ENCODE peak calls at places on chromosomes 7 and 10, in five cellular contexts. T, L, A, B and P are unnamed samples. For H3K9me3 and H3K4me1, the result is how much of the 10 kb centered on the place peaks cover.

GRCh38 chr7:33904680-33905388 is 505 bp upstream of the BMPER start:
- DNase-seq in T (no peak), L (peak), A (peak), B (no peak), P (peak)

GRCh38 chr7:106038916-106039315 is 73.2 kb downstream of the SYPL1 start:
- DNase-seq in T (no peak), L (no peak), A (no peak), B (no peak), P (no peak)

GRCh38 chr10:120336910-120337540 is 120.0 kb upstream of the PLPP4 start:
- DNase-seq in T (peak), L (no peak), A (peak), B (peak), P (peak)

GRCh38 chr7:2638224-2638991 is 6.6 kb downstream of the TTYH3 start:
- DNase-seq in T (no peak), L (peak), A (no peak), B (no peak), P (no peak)

GRCh38 chr7:106568680-106569499 is 92.1 kb downstream of the CCDC71L start:
- DNase-seq in T (no peak), L (no peak), A (no peak), B (no peak), P (peak)

GRCh38 chr7:1197997-1198632 is 34.6 kb upstream of the UNCX start:
- DNase-seq in T (no peak), L (no peak), A (no peak), B (no peak), P (no peak)

GRCh38 chr7:43664681-43665080 is 64.6 kb downstream of the COA1 start:
- DNase-seq in T (no peak), L (no peak), A (no peak), B (no peak), P (no peak)

GRCh38 chr7:15832996-15833395 is 146.5 kb upstream of the MEOX2 start:
- DNase-seq in T (no peak), L (peak), A (peak), B (no peak), P (peak)

GRCh38 chr10:132204078-132204780 is 17.5 kb downstream of the DPYSL4 start:
- DNase-seq in T (peak), L (no peak), A (no peak), B (no peak), P (no peak)

GRCh38 chr7:33893377-33893776 is 12.0 kb upstream of the BMPER start:
- DNase-seq in T (no peak), L (no peak), A (no peak), B (no peak), P (peak)

GRCh38 chr7:127831312-127832212 is 179.6 kb downstream of the SND1 start:
- DNase-seq in T (no peak), L (no peak), A (no peak), B (no peak), P (no peak)

GRCh38 chr7:135775230-135775629 is 26.6 kb upstream of the FAM180A start:
- DNase-seq in T (no peak), L (no peak), A (no peak), B (no peak), P (no peak)

GRCh38 chr7:135772639-135773019 is 24.0 kb upstream of the FAM180A start:
- DNase-seq in T (no peak), L (no peak), A (no peak), B (no peak), P (peak)

GRCh38 chr7:135774284-135774683 is 25.7 kb upstream of the FAM180A start:
- DNase-seq in T (no peak), L (no peak), A (peak), B (no peak), P (peak)

GRCh38 chr7:135771961-135772638 is 23.5 kb upstream of the FAM180A start:
- DNase-seq in T (no peak), L (no peak), A (no peak), B (no peak), P (peak)

GRCh38 chr7:135773451-135773850 is 24.8 kb upstream of the FAM180A start:
- DNase-seq in T (no peak), L (no peak), A (peak), B (no peak), P (peak)
- H3K9me3 ChIP-seq in T (under half), L (under half), A (under half), B (under half), P (under half)

GRCh38 chr10:70190102-70190501 is 19.8 kb upstream of the SAR1A start:
- DNase-seq in T (no peak), L (no peak), A (no peak), B (no peak), P (no peak)

GRCh38 chr10:70186571-70186970 is 16.3 kb upstream of the SAR1A start:
- DNase-seq in T (no peak), L (no peak), A (no peak), B (no peak), P (no peak)

GRCh38 chr10:70183304-70183703 is 13.0 kb upstream of the SAR1A start:
- DNase-seq in T (no peak), L (no peak), A (no peak), B (no peak), P (no peak)

GRCh38 chr10:70188768-70189167 is 18.5 kb upstream of the SAR1A start:
- DNase-seq in T (no peak), L (no peak), A (no peak), B (no peak), P (no peak)

DNA sequence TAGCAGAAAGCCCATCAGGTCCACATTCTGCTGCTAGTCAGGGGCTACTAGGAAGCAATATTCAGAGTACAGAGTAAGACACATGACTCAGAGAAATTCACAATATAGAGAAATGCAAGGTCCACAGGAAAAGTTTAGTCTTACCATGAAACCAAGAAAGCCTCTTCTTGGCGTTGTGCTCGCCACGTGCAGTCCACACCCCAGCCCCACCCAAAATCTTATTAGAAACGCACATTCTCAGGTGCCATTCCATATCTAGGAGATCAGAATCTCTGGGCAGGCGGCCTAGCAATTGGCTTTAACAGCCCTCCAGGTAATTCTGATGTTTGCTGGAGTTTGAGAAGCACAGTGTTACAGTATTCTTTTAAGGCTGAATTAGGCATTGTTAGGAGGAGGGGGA is 15.8 kb upstream of the SAR1A start:
- DNase-seq in T (no peak), L (no peak), A (no peak), B (no peak), P (no peak)
- H3K4me1 ChIP-seq in T (under half), L (under half), A (under half), B (under half), P (under half)

GRCh38 chr7:157770716-157771320 is 434.0 kb downstream of the DNAJB6 start:
- DNase-seq in T (peak), L (no peak), A (no peak), B (no peak), P (no peak)

GRCh38 chr7:157771689-157772088 is 434.9 kb downstream of the DNAJB6 start:
- DNase-seq in T (peak), L (no peak), A (no peak), B (no peak), P (no peak)

GRCh38 chr7:157773361-157773760 is 436.6 kb downstream of the DNAJB6 start:
- DNase-seq in T (peak), L (no peak), A (no peak), B (no peak), P (no peak)

GRCh38 chr7:157774495-157774894 is 437.7 kb downstream of the DNAJB6 start:
- DNase-seq in T (no peak), L (no peak), A (no peak), B (no peak), P (no peak)

DNA sequence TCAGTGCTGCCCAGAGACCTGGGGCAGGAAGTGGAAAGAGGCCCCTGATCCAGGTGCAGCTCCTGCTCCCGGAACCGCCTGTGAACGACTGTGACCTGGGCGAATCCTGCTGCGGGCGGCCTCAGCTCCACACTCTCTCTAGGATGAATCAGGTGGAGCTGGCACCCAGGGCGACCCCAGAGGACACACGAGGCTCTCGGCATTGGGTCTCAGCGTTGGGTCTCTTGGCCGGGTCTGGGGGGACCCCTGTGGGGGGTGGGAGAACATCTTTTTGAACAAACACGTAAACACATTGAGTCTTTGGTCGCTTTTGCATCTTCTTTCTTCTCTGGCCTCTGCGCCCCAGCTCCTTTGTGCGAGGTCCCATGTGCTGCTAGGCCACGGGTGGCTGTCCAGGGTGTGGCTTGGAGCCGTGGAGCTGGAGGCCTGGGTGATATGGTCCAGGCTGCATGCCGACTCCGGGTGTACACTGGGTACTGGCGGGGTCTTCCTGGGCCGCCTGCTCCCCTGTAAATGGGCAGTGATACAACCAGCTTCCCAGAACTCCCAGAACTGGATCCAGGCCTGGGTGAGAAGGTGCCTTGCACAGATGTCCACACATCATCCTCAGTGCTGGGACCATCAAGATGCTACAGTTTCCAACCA is 435.8 kb downstream of the DNAJB6 start:
- DNase-seq in T (peak), L (no peak), A (no peak), B (no peak), P (no peak)
- H3K9me3 ChIP-seq in T (under half), L (under half), A (under half), B (under half), P (under half)

DNA sequence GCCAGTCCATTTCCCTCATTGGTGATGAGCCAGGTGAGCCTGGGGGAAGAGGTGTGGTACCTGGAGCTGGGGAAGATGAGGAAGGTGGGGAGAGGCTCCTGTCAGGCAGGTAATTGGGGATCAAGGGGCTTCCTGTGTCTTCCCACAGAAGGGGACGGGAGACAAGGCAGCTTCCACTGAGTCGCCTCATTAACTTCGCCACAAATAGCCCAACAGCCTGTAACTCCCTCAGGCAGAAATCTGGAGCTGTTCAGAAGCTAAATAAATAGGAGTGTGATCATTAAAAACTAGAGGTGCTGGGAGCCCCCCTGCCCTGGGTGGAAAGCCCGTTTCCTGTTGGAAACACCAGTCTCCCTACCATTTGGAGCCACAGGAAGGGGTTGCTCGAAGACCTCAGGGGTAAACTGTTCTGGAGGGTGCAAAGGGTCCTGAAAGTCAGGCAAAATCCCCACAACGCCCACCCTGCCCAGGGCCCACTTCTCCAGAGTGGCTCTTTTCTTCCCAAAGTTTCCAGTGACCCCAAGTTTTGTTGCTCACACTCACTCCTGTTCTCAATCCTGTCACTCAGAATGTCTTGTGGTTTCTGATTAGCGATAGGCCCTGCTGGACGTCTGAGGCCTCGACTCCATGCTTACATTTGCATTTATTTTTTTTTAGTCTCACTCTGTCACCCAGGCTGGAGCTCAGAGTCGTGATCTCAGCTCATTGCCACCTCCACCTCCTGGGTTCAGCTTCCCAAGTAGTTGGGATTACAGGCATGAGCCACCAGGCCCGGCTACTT is 25.7 kb downstream of the UNC5B start:
- DNase-seq in T (no peak), L (no peak), A (no peak), B (no peak), P (no peak)
- H3K4me1 ChIP-seq in T (under half), L (under half), A (under half), B (under half), P (under half)

GRCh38 chr7:123047955-123048354 is 52.5 kb upstream of the TAS2R16 start:
- DNase-seq in T (no peak), L (no peak), A (no peak), B (no peak), P (no peak)
- H3K9me3 ChIP-seq in T (under half), L (under half), A (under half), B (under half), P (under half)

DNA sequence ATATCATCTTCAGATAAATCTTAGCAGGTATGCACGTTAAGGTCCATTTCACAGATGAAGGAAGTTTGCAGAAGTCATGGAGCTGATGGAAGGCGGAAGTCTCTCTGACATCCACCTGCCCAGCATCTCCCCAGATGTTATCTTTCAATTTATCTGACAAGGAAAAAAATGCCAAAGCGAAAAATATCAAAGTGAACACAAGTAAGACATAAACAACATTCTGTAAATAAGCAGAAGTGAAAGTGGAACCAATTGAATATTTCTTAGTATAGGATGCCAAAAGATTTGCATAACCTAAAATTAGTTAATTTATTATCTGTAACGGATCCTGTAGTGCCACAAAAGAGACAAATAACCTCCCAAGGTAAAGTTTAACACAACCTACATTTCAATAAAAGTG is 73.6 kb upstream of the NEBL start:
- DNase-seq in T (no peak), L (no peak), A (no peak), B (no peak), P (no peak)
- H3K4me1 ChIP-seq in T (under half), L (under half), A (under half), B (under half), P (under half)

DNA sequence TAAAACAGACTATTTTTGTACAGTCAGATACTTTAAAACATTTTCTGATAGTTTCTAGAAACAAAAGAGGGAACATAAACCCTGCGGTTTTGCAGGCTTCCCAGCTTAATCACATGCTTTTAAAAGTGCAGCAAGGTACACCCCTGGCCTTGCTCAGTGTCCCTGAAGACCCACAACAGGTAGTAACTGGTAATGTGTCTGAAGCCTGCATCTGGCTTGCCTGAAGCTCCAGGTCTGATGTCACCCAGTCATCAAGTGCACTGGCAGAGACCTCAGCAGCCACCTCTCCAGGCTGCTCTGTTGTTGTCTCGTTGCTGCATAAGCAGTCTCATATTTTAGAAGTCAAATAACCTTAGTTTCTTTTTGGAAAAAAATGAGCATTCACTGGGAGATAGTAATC is 376.1 kb upstream of the MTPN start:
- DNase-seq in T (no peak), L (no peak), A (no peak), B (no peak), P (no peak)
- H3K9me3 ChIP-seq in T (under half), L (under half), A (under half), B (under half), P (under half)

GRCh38 chr10:126216221-126216701 is 172.0 kb downstream of the ADAM12 start:
- DNase-seq in T (no peak), L (peak), A (no peak), B (no peak), P (peak)

GRCh38 chr10:126218174-126218573 is 170.1 kb downstream of the ADAM12 start:
- DNase-seq in T (no peak), L (no peak), A (no peak), B (no peak), P (no peak)

GRCh38 chr10:126221874-126222273 is 166.4 kb downstream of the ADAM12 start:
- DNase-seq in T (no peak), L (no peak), A (no peak), B (no peak), P (no peak)

GRCh38 chr10:126215767-126216166 is 172.5 kb downstream of the ADAM12 start:
- DNase-seq in T (no peak), L (no peak), A (no peak), B (no peak), P (no peak)

DNA sequence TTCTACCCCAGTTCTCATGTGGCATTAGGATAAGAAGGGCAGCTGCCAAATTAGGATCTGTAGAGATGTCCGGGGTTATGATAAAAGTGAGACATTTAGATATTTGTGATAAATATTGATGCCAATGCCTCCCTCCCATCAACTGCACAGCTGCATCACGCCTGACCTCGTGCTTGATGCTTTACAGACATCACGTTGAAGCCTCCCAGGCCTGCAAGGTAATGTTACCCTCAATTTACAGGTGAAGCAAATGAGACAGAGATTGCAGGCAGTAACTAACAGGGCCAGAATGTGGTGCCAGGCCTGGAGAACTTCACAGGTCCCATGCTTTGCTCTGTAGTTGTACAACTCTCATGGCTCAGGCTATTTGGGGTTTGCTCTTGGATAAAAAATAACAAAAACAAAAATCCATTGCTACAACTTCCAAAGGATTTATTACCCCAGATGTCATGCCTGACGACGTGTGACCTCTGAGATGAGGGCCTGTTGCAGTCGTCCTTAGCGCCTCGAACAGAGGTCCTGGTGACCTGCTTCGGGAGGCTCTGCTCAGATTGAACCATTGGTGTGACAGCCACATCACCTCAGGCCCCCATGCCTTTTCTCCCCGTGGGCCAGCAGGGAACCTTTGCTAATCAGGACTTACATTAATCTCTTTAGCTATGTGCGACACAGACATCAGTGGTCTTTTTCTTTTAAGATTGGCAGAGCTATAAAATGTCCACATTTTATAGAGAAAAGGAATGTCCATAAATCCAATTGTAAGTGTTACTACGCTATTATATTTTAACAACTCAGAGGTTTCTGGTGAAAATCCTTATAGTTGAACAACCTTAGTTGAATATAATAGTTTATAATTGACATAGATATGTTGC is 169.3 kb downstream of the ADAM12 start:
- DNase-seq in T (no peak), L (no peak), A (no peak), B (no peak), P (no peak)
- H3K4me1 ChIP-seq in T (under half), L (under half), A (under half), B (under half), P (under half)